ENCODE peak calls at places on chromosomes 7 and 10, in six cellular contexts. One of them, this sample, is unnamed.

GRCh38 chr10:104253106-104253505 is 1.6 kb upstream of the GSTO1 start:
- DNase-seq in amniotic stem cell: no peak
- DNase-seq in brain microvascular endothelial cell: no peak
- DNase-seq in germinal center: no peak
- DNase-seq in activated CD4-positive, alpha-beta T cell treated with anti-CD3 and anti-CD28 coated beads for 48 hours: peak; percentile 35
- DNase-seq in BJ: no peak
- DNase-seq in this sample: no peak

GRCh38 chr7:50697686-50698085 is 85.0 kb downstream of the GRB10 start:
- DNase-seq in amniotic stem cell: no peak
- DNase-seq in brain microvascular endothelial cell: no peak
- DNase-seq in germinal center: no peak
- DNase-seq in activated CD4-positive, alpha-beta T cell treated with anti-CD3 and anti-CD28 coated beads for 48 hours: no peak
- DNase-seq in BJ: no peak
- DNase-seq in this sample: no peak

GRCh38 chr10:102135956-102136526 is 3.2 kb downstream of the PPRC1 start:
- DNase-seq in brain microvascular endothelial cell: no peak
- DNase-seq in activated CD4-positive, alpha-beta T cell treated with anti-CD3 and anti-CD28 coated beads for 48 hours: no peak
- DNase-seq in BJ: no peak
- DNase-seq in germinal center: no peak
- DNase-seq in amniotic stem cell: no peak
- DNase-seq in this sample: peak; percentile 14

GRCh38 chr10:79112898-79113431 is 44.2 kb downstream of the ZMIZ1 start:
- DNase-seq in amniotic stem cell: peak; percentile 70
- DNase-seq in germinal center: no peak
- DNase-seq in activated CD4-positive, alpha-beta T cell treated with anti-CD3 and anti-CD28 coated beads for 48 hours: no peak
- DNase-seq in BJ: no peak
- DNase-seq in brain microvascular endothelial cell: peak; percentile 74
- DNase-seq in this sample: no peak

GRCh38 chr10:114648368-114648767 is 9.7 kb downstream of the ABLIM1 start:
- DNase-seq in activated CD4-positive, alpha-beta T cell treated with anti-CD3 and anti-CD28 coated beads for 48 hours: no peak
- DNase-seq in brain microvascular endothelial cell: peak; percentile 85
- DNase-seq in amniotic stem cell: peak; percentile 45
- DNase-seq in BJ: peak; percentile 56
- DNase-seq in germinal center: no peak
- DNase-seq in this sample: no peak

GRCh38 chr10:111199587-111199986 is 122.8 kb downstream of the ADRA2A start:
- DNase-seq in germinal center: no peak
- DNase-seq in BJ: no peak
- DNase-seq in brain microvascular endothelial cell: no peak
- DNase-seq in amniotic stem cell: no peak
- DNase-seq in activated CD4-positive, alpha-beta T cell treated with anti-CD3 and anti-CD28 coated beads for 48 hours: no peak
- DNase-seq in this sample: no peak

GRCh38 chr10:42992156-42992956 is 84.5 kb upstream of the RET start:
- DNase-seq in brain microvascular endothelial cell: no peak
- DNase-seq in activated CD4-positive, alpha-beta T cell treated with anti-CD3 and anti-CD28 coated beads for 48 hours: no peak
- DNase-seq in BJ: no peak
- DNase-seq in amniotic stem cell: no peak
- DNase-seq in germinal center: no peak
- DNase-seq in this sample: no peak

GRCh38 chr10:124699471-124700292 is 44.5 kb downstream of the FAM53B start:
- DNase-seq in amniotic stem cell: no peak
- DNase-seq in activated CD4-positive, alpha-beta T cell treated with anti-CD3 and anti-CD28 coated beads for 48 hours: no peak
- DNase-seq in brain microvascular endothelial cell: no peak
- DNase-seq in germinal center: no peak
- DNase-seq in BJ: no peak
- DNase-seq in this sample: no peak

GRCh38 chr10:14372616-14373015 is 41.9 kb upstream of the FRMD4A start:
- DNase-seq in brain microvascular endothelial cell: no peak
- DNase-seq in activated CD4-positive, alpha-beta T cell treated with anti-CD3 and anti-CD28 coated beads for 48 hours: no peak
- DNase-seq in amniotic stem cell: no peak
- DNase-seq in germinal center: no peak
- DNase-seq in BJ: no peak
- DNase-seq in this sample: no peak

GRCh38 chr7:121212031-121212430 is 116.8 kb upstream of the WNT16 start:
- DNase-seq in amniotic stem cell: no peak
- DNase-seq in germinal center: no peak
- DNase-seq in BJ: no peak
- DNase-seq in activated CD4-positive, alpha-beta T cell treated with anti-CD3 and anti-CD28 coated beads for 48 hours: no peak
- DNase-seq in brain microvascular endothelial cell: no peak
- DNase-seq in this sample: no peak

GRCh38 chr10:35822316-35822715 is 180.2 kb upstream of the FZD8 start:
- DNase-seq in amniotic stem cell: no peak
- DNase-seq in activated CD4-positive, alpha-beta T cell treated with anti-CD3 and anti-CD28 coated beads for 48 hours: no peak
- DNase-seq in brain microvascular endothelial cell: peak; percentile 47
- DNase-seq in BJ: no peak
- DNase-seq in germinal center: no peak
- DNase-seq in this sample: no peak

GRCh38 chr10:26215923-26216576 is 524 bp upstream of the GAD2 start:
- DNase-seq in germinal center: peak; percentile 49
- DNase-seq in amniotic stem cell: no peak
- DNase-seq in brain microvascular endothelial cell: no peak
- DNase-seq in activated CD4-positive, alpha-beta T cell treated with anti-CD3 and anti-CD28 coated beads for 48 hours: peak; percentile 69
- DNase-seq in BJ: no peak
- DNase-seq in this sample: peak; percentile 51

This sample was measured in NCI-H2227 treated with DMSO at 0.1 percent for 48 hours.